ENCODE peak calls at places on chromosomes 16 and 17, in eight cellular contexts. One of them, this sample, is unnamed.

GRCh38 chr17:280216-280615 is 72.4 kb downstream of the RPH3AL start:
- DNase-seq in coronary artery: no peak
- DNase-seq in PC-3: no peak
- DNase-seq in astrocyte of the spinal cord: no peak
- DNase-seq in K562: no peak
- DNase-seq in tibial artery: no peak
- DNase-seq in cardiac muscle cell: no peak
- DNase-seq in brain microvascular endothelial cell: no peak
- DNase-seq in this sample: no peak

GRCh38 chr16:674214-674881 is 1.1 kb upstream of the RHBDL1 start:
- DNase-seq in coronary artery: no peak
- DNase-seq in PC-3: no peak
- DNase-seq in astrocyte of the spinal cord: no peak
- DNase-seq in K562: no peak
- DNase-seq in tibial artery: no peak
- DNase-seq in cardiac muscle cell: no peak
- DNase-seq in brain microvascular endothelial cell: no peak
- DNase-seq in this sample: no peak

GRCh38 chr17:31877911-31878702 is 19.1 kb upstream of the COPRS start:
- DNase-seq in coronary artery: no peak
- DNase-seq in PC-3: no peak
- DNase-seq in astrocyte of the spinal cord: peak
- DNase-seq in K562: no peak
- DNase-seq in tibial artery: peak
- DNase-seq in cardiac muscle cell: no peak
- DNase-seq in brain microvascular endothelial cell: peak
- DNase-seq in this sample: no peak

GRCh38 chr17:10198509-10199249 is at the start of gene GAS7:
- DNase-seq in coronary artery: no peak
- DNase-seq in PC-3: no peak
- DNase-seq in astrocyte of the spinal cord: no peak
- DNase-seq in K562: no peak
- DNase-seq in tibial artery: peak
- DNase-seq in cardiac muscle cell: peak
- DNase-seq in brain microvascular endothelial cell: no peak
- DNase-seq in this sample: no peak

GRCh38 chr16:84055801-84056634 is 13.4 kb upstream of the SLC38A8 start:
- DNase-seq in coronary artery: peak
- DNase-seq in PC-3: no peak
- DNase-seq in astrocyte of the spinal cord: peak
- DNase-seq in K562: peak
- DNase-seq in tibial artery: no peak
- DNase-seq in cardiac muscle cell: no peak
- DNase-seq in brain microvascular endothelial cell: no peak
- DNase-seq in this sample: no peak

GRCh38 chr17:64974750-64975317 is 55.6 kb upstream of the LRRC37A3 start:
- DNase-seq in coronary artery: no peak
- DNase-seq in PC-3: no peak
- DNase-seq in astrocyte of the spinal cord: no peak
- DNase-seq in K562: peak
- DNase-seq in tibial artery: no peak
- DNase-seq in cardiac muscle cell: no peak
- DNase-seq in brain microvascular endothelial cell: no peak
- DNase-seq in this sample: no peak

GRCh38 chr16:183005-183404 is 2.7 kb downstream of the HBQ1 start:
- DNase-seq in coronary artery: no peak
- DNase-seq in PC-3: no peak
- DNase-seq in astrocyte of the spinal cord: no peak
- DNase-seq in K562: no peak
- DNase-seq in tibial artery: no peak
- DNase-seq in cardiac muscle cell: no peak
- DNase-seq in brain microvascular endothelial cell: no peak
- DNase-seq in this sample: no peak

GRCh38 chr17:76265624-76266243 is 586 bp downstream of the UBALD2 start:
- DNase-seq in coronary artery: peak
- DNase-seq in PC-3: peak
- DNase-seq in astrocyte of the spinal cord: no peak
- DNase-seq in K562: peak
- DNase-seq in tibial artery: peak
- DNase-seq in cardiac muscle cell: peak
- DNase-seq in brain microvascular endothelial cell: no peak
- DNase-seq in this sample: no peak

GRCh38 chr16:84505249-84506156 is 1.0 kb upstream of the MEAK7 start:
- DNase-seq in coronary artery: no peak
- DNase-seq in PC-3: no peak
- DNase-seq in astrocyte of the spinal cord: no peak
- DNase-seq in K562: no peak
- DNase-seq in tibial artery: no peak
- DNase-seq in cardiac muscle cell: no peak
- DNase-seq in brain microvascular endothelial cell: no peak
- DNase-seq in this sample: no peak

GRCh38 chr17:40564195-40564882 is 933 bp downstream of the CCR7 start:
- DNase-seq in coronary artery: peak
- DNase-seq in PC-3: no peak
- DNase-seq in astrocyte of the spinal cord: no peak
- DNase-seq in K562: no peak
- DNase-seq in tibial artery: no peak
- DNase-seq in cardiac muscle cell: no peak
- DNase-seq in brain microvascular endothelial cell: no peak
- DNase-seq in this sample: no peak

GRCh38 chr17:6257339-6257738 is 177.6 kb downstream of the AIPL1 start:
- DNase-seq in coronary artery: no peak
- DNase-seq in PC-3: peak
- DNase-seq in astrocyte of the spinal cord: peak
- DNase-seq in K562: no peak
- DNase-seq in tibial artery: no peak
- DNase-seq in cardiac muscle cell: peak
- DNase-seq in brain microvascular endothelial cell: no peak
- DNase-seq in this sample: peak

GRCh38 chr16:73170587-73170986 is 122.7 kb upstream of the ZFHX3 start:
- DNase-seq in coronary artery: no peak
- DNase-seq in PC-3: no peak
- DNase-seq in astrocyte of the spinal cord: no peak
- DNase-seq in K562: no peak
- DNase-seq in tibial artery: no peak
- DNase-seq in cardiac muscle cell: no peak
- DNase-seq in brain microvascular endothelial cell: no peak
- DNase-seq in this sample: no peak

GRCh38 chr16:73173396-73173795 is 125.5 kb upstream of the ZFHX3 start:
- DNase-seq in coronary artery: no peak
- DNase-seq in PC-3: no peak
- DNase-seq in astrocyte of the spinal cord: no peak
- DNase-seq in K562: no peak
- DNase-seq in tibial artery: peak
- DNase-seq in cardiac muscle cell: no peak
- DNase-seq in brain microvascular endothelial cell: no peak
- DNase-seq in this sample: no peak

GRCh38 chr16:73171380-73171779 is 123.5 kb upstream of the ZFHX3 start:
- DNase-seq in coronary artery: no peak
- DNase-seq in PC-3: no peak
- DNase-seq in astrocyte of the spinal cord: no peak
- DNase-seq in K562: no peak
- DNase-seq in tibial artery: no peak
- DNase-seq in cardiac muscle cell: no peak
- DNase-seq in brain microvascular endothelial cell: no peak
- DNase-seq in this sample: no peak

GRCh38 chr16:73171901-73172619 is 124.1 kb upstream of the ZFHX3 start:
- DNase-seq in coronary artery: no peak
- DNase-seq in PC-3: no peak
- DNase-seq in astrocyte of the spinal cord: no peak
- DNase-seq in K562: no peak
- DNase-seq in tibial artery: no peak
- DNase-seq in cardiac muscle cell: no peak
- DNase-seq in brain microvascular endothelial cell: no peak
- DNase-seq in this sample: no peak

DNA sequence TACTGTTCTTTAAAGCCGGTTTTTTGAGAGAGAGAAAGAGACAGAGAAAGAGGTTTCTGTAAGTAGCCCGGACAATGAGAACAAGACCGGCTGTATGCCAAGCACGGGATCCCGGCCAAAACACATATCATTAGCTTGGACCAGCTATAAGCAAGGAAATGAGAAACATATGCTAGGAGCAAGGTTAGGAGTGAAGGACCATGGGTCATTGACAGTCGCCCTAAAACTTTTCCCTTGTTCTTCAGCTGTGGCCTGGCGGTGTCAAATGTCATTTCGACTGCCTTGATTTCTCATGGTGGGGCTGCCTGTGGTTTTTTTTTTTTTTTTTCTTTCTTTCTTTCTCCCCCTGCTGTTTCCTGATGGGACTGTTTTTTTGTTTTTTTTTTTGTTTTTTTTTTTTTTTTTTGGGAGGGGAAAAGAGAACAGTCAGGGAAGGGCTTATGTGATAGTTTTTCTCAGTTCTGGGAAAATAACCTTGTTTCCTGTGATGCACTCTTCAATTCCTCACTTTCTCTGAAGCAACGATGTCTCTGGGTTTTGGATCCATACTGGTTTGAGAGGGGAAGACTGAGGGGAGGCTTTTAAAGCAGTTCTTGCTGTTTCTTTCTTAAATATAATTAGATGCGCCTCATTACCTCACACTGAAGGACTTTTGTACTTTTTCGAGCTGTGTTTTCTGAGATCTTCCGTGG is 124.8 kb upstream of the ZFHX3 start:
- DNase-seq in coronary artery: no peak
- DNase-seq in PC-3: peak
- DNase-seq in astrocyte of the spinal cord: peak
- DNase-seq in K562: peak
- DNase-seq in tibial artery: peak
- DNase-seq in cardiac muscle cell: peak
- DNase-seq in brain microvascular endothelial cell: peak
- DNase-seq in this sample: no peak
- H3K4me3 ChIP-seq in coronary artery: peak
- H3K4me3 ChIP-seq in PC-3: no peak
- H3K4me3 ChIP-seq in astrocyte of the spinal cord: no peak
- H3K4me3 ChIP-seq in K562: no peak
- H3K4me3 ChIP-seq in tibial artery: peak
- H3K4me3 ChIP-seq in cardiac muscle cell: no peak
- H3K4me3 ChIP-seq in brain microvascular endothelial cell: no peak
- H3K4me3 ChIP-seq in this sample: peak

DNA sequence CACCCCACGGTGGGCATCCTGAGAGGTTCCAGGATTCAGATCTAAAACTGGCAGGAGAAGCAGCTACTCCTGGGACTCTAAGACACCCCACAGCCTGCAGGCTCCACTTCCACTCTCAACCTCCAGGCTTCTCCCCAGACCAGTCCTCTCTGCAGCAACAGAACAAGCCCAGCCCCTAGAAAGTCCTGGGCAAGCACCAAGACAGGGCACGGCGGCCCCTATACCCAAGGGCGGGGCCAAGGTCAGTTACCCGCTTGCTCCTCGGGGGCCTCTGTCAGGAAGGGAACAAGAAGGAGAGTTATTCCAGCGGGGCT is 62.8 kb downstream of the MYO18A start:
- DNase-seq in coronary artery: no peak
- DNase-seq in PC-3: no peak
- DNase-seq in astrocyte of the spinal cord: no peak
- DNase-seq in K562: no peak
- DNase-seq in tibial artery: no peak
- DNase-seq in cardiac muscle cell: no peak
- DNase-seq in brain microvascular endothelial cell: no peak
- DNase-seq in this sample: no peak
- TF ChIP-seq CTCF in coronary artery: no peak
- TF ChIP-seq CTCF in PC-3: no peak
- TF ChIP-seq CTCF in astrocyte of the spinal cord: no peak
- TF ChIP-seq CTCF in K562: no peak
- TF ChIP-seq CTCF in tibial artery: no peak
- TF ChIP-seq CTCF in cardiac muscle cell: no peak
- TF ChIP-seq CTCF in brain microvascular endothelial cell: no peak
- TF ChIP-seq CTCF in this sample: no peak

GRCh38 chr17:60773552-60773951 is 95.9 kb downstream of the BCAS3 start:
- DNase-seq in coronary artery: no peak
- DNase-seq in PC-3: no peak
- DNase-seq in astrocyte of the spinal cord: no peak
- DNase-seq in K562: no peak
- DNase-seq in tibial artery: no peak
- DNase-seq in cardiac muscle cell: no peak
- DNase-seq in brain microvascular endothelial cell: no peak
- DNase-seq in this sample: no peak
- H3K4me3 ChIP-seq in coronary artery: no peak
- H3K4me3 ChIP-seq in PC-3: no peak
- H3K4me3 ChIP-seq in astrocyte of the spinal cord: no peak
- H3K4me3 ChIP-seq in K562: no peak
- H3K4me3 ChIP-seq in tibial artery: no peak
- H3K4me3 ChIP-seq in cardiac muscle cell: no peak
- H3K4me3 ChIP-seq in brain microvascular endothelial cell: no peak
- H3K4me3 ChIP-seq in this sample: no peak

GRCh38 chr17:57999496-58000017 is 7.5 kb downstream of the SRSF1 start:
- DNase-seq in coronary artery: no peak
- DNase-seq in PC-3: peak
- DNase-seq in astrocyte of the spinal cord: peak
- DNase-seq in K562: peak
- DNase-seq in tibial artery: no peak
- DNase-seq in cardiac muscle cell: peak
- DNase-seq in brain microvascular endothelial cell: peak
- DNase-seq in this sample: no peak
- TF ChIP-seq CTCF in coronary artery: peak
- TF ChIP-seq CTCF in PC-3: peak
- TF ChIP-seq CTCF in astrocyte of the spinal cord: peak
- TF ChIP-seq CTCF in K562: peak
- TF ChIP-seq CTCF in tibial artery: peak
- TF ChIP-seq CTCF in cardiac muscle cell: peak
- TF ChIP-seq CTCF in brain microvascular endothelial cell: peak
- TF ChIP-seq CTCF in this sample: peak

GRCh38 chr16:11587643-11588247 is 1.0 kb upstream of the LITAF start:
- DNase-seq in coronary artery: no peak
- DNase-seq in PC-3: no peak
- DNase-seq in astrocyte of the spinal cord: no peak
- DNase-seq in K562: no peak
- DNase-seq in tibial artery: no peak
- DNase-seq in cardiac muscle cell: no peak
- DNase-seq in brain microvascular endothelial cell: no peak
- DNase-seq in this sample: no peak
- H3K4me3 ChIP-seq in coronary artery: peak
- H3K4me3 ChIP-seq in PC-3: peak
- H3K4me3 ChIP-seq in astrocyte of the spinal cord: no peak
- H3K4me3 ChIP-seq in K562: no peak
- H3K4me3 ChIP-seq in tibial artery: peak
- H3K4me3 ChIP-seq in cardiac muscle cell: no peak
- H3K4me3 ChIP-seq in brain microvascular endothelial cell: no peak
- H3K4me3 ChIP-seq in this sample: peak

GRCh38 chr16:2816751-2817495 is at the start of gene PRSS21:
- DNase-seq in coronary artery: no peak
- DNase-seq in PC-3: no peak
- DNase-seq in astrocyte of the spinal cord: no peak
- DNase-seq in K562: peak
- DNase-seq in tibial artery: no peak
- DNase-seq in cardiac muscle cell: no peak
- DNase-seq in brain microvascular endothelial cell: no peak
- DNase-seq in this sample: no peak
- TF ChIP-seq CTCF in coronary artery: no peak
- TF ChIP-seq CTCF in PC-3: no peak
- TF ChIP-seq CTCF in astrocyte of the spinal cord: no peak
- TF ChIP-seq CTCF in K562: peak
- TF ChIP-seq CTCF in tibial artery: no peak
- TF ChIP-seq CTCF in cardiac muscle cell: no peak
- TF ChIP-seq CTCF in brain microvascular endothelial cell: no peak
- TF ChIP-seq CTCF in this sample: no peak